ENCODE peak calls at places on chromosomes 2 and 18, in six cellular contexts. One of them, this sample, is unnamed.

GRCh38 chr2:239835056-239835455 is 190.1 kb downstream of the NDUFA10 start:
- DNase-seq in CD4-positive, CD25-positive, alpha-beta regulatory T cell: no peak
- DNase-seq in heart left ventricle: no peak
- DNase-seq in adrenal gland: no peak
- DNase-seq in Karpas-422: no peak
- DNase-seq in uterus: no peak
- DNase-seq in this sample: no peak

GRCh38 chr2:207734264-207734635 is 22.8 kb downstream of the CCNYL1 start:
- DNase-seq in Karpas-422: no peak
- DNase-seq in adrenal gland: no peak
- DNase-seq in uterus: no peak
- DNase-seq in CD4-positive, CD25-positive, alpha-beta regulatory T cell: no peak
- DNase-seq in heart left ventricle: no peak
- DNase-seq in this sample: no peak

GRCh38 chr2:74588664-74589063 is 34.1 kb downstream of the DOK1 start:
- DNase-seq in heart left ventricle: no peak
- DNase-seq in CD4-positive, CD25-positive, alpha-beta regulatory T cell: no peak
- DNase-seq in Karpas-422: no peak
- DNase-seq in uterus: no peak
- DNase-seq in adrenal gland: no peak
- DNase-seq in this sample: no peak

GRCh38 chr2:54308782-54309181 is 52.8 kb upstream of the TSPYL6 start:
- DNase-seq in Karpas-422: no peak
- DNase-seq in CD4-positive, CD25-positive, alpha-beta regulatory T cell: no peak
- DNase-seq in adrenal gland: no peak
- DNase-seq in heart left ventricle: no peak
- DNase-seq in uterus: no peak
- DNase-seq in this sample: no peak

GRCh38 chr2:134449157-134449556 is 195.3 kb downstream of the MGAT5 start:
- DNase-seq in CD4-positive, CD25-positive, alpha-beta regulatory T cell: no peak
- DNase-seq in uterus: no peak
- DNase-seq in adrenal gland: no peak
- DNase-seq in Karpas-422: no peak
- DNase-seq in heart left ventricle: no peak
- DNase-seq in this sample: no peak

GRCh38 chr2:171327043-171327496 is 106.7 kb downstream of the METTL8 start:
- DNase-seq in Karpas-422: no peak
- DNase-seq in heart left ventricle: no peak
- DNase-seq in uterus: no peak
- DNase-seq in adrenal gland: no peak
- DNase-seq in CD4-positive, CD25-positive, alpha-beta regulatory T cell: no peak
- DNase-seq in this sample: no peak

GRCh38 chr2:69138793-69139510 is 126.0 kb downstream of the ANTXR1 start:
- DNase-seq in uterus: peak
- DNase-seq in Karpas-422: no peak
- DNase-seq in heart left ventricle: peak
- DNase-seq in adrenal gland: peak
- DNase-seq in CD4-positive, CD25-positive, alpha-beta regulatory T cell: no peak
- DNase-seq in this sample: peak

GRCh38 chr2:5673861-5674240 is 18.3 kb upstream of the SOX11 start:
- DNase-seq in heart left ventricle: no peak
- DNase-seq in Karpas-422: no peak
- DNase-seq in adrenal gland: no peak
- DNase-seq in uterus: no peak
- DNase-seq in CD4-positive, CD25-positive, alpha-beta regulatory T cell: no peak
- DNase-seq in this sample: no peak

GRCh38 chr2:60309326-60309725 is 244.1 kb downstream of the BCL11A start:
- DNase-seq in Karpas-422: no peak
- DNase-seq in uterus: no peak
- DNase-seq in CD4-positive, CD25-positive, alpha-beta regulatory T cell: no peak
- DNase-seq in heart left ventricle: no peak
- DNase-seq in adrenal gland: no peak
- DNase-seq in this sample: no peak

GRCh38 chr18:73881396-73881795 is 266.2 kb downstream of the FBXO15 start:
- DNase-seq in Karpas-422: no peak
- DNase-seq in heart left ventricle: no peak
- DNase-seq in adrenal gland: no peak
- DNase-seq in uterus: no peak
- DNase-seq in CD4-positive, CD25-positive, alpha-beta regulatory T cell: no peak
- DNase-seq in this sample: no peak

DNA sequence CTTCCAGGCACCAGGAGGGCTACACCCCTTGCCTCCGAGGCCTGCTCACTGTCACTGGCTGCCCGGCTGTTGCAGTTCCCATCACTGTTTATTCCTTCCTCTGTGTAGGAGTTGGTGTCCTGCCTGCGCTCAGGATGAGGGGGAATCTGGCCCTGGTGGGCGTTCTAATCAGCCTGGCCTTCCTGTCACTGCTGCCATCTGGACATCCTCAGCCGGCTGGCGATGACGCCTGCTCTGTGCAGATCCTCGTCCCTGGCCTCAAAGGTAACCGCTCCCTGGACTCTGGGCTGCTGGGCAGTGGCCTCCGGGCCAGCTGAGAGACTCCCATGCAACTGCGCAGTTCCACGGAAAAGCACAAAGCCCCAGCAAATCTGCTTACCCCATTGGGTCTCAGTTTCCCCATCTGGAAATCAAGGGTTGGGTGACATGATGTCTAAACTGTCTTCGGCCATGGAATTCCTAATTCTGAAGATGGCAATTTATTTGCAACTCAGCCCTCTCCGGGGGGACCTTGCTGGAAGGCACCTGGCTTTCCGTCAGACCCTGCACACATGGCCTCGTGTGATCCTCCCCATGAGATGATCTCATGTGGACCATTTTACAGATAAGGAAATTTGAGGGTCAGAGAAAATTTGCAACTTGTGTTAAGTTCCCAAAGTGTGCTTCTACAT is 9.4 kb downstream of the COLEC11 start:
- DNase-seq in Karpas-422: no peak
- DNase-seq in CD4-positive, CD25-positive, alpha-beta regulatory T cell: no peak
- DNase-seq in heart left ventricle: no peak
- DNase-seq in uterus: no peak
- DNase-seq in adrenal gland: no peak
- DNase-seq in this sample: no peak
- H3K27ac ChIP-seq in Karpas-422: no peak
- H3K27ac ChIP-seq in CD4-positive, CD25-positive, alpha-beta regulatory T cell: no peak
- H3K27ac ChIP-seq in heart left ventricle: no peak
- H3K27ac ChIP-seq in uterus: no peak
- H3K27ac ChIP-seq in adrenal gland: no peak
- H3K27ac ChIP-seq in this sample: peak

GRCh38 chr2:105606081-105606480 is 138.6 kb upstream of the NCK2 start:
- DNase-seq in heart left ventricle: no peak
- DNase-seq in uterus: no peak
- DNase-seq in adrenal gland: no peak
- DNase-seq in CD4-positive, CD25-positive, alpha-beta regulatory T cell: no peak
- DNase-seq in Karpas-422: no peak
- DNase-seq in this sample: no peak
- H3K27ac ChIP-seq in heart left ventricle: no peak
- H3K27ac ChIP-seq in uterus: no peak
- H3K27ac ChIP-seq in adrenal gland: no peak
- H3K27ac ChIP-seq in CD4-positive, CD25-positive, alpha-beta regulatory T cell: no peak
- H3K27ac ChIP-seq in Karpas-422: no peak
- H3K27ac ChIP-seq in this sample: no peak

GRCh38 chr2:149744845-149745244 is 157.3 kb upstream of the MMADHC start:
- DNase-seq in Karpas-422: no peak
- DNase-seq in adrenal gland: peak
- DNase-seq in uterus: no peak
- DNase-seq in heart left ventricle: no peak
- DNase-seq in CD4-positive, CD25-positive, alpha-beta regulatory T cell: no peak
- DNase-seq in this sample: no peak
- H3K27ac ChIP-seq in Karpas-422: no peak
- H3K27ac ChIP-seq in adrenal gland: no peak
- H3K27ac ChIP-seq in uterus: no peak
- H3K27ac ChIP-seq in heart left ventricle: no peak
- H3K27ac ChIP-seq in CD4-positive, CD25-positive, alpha-beta regulatory T cell: no peak
- H3K27ac ChIP-seq in this sample: no peak

DNA sequence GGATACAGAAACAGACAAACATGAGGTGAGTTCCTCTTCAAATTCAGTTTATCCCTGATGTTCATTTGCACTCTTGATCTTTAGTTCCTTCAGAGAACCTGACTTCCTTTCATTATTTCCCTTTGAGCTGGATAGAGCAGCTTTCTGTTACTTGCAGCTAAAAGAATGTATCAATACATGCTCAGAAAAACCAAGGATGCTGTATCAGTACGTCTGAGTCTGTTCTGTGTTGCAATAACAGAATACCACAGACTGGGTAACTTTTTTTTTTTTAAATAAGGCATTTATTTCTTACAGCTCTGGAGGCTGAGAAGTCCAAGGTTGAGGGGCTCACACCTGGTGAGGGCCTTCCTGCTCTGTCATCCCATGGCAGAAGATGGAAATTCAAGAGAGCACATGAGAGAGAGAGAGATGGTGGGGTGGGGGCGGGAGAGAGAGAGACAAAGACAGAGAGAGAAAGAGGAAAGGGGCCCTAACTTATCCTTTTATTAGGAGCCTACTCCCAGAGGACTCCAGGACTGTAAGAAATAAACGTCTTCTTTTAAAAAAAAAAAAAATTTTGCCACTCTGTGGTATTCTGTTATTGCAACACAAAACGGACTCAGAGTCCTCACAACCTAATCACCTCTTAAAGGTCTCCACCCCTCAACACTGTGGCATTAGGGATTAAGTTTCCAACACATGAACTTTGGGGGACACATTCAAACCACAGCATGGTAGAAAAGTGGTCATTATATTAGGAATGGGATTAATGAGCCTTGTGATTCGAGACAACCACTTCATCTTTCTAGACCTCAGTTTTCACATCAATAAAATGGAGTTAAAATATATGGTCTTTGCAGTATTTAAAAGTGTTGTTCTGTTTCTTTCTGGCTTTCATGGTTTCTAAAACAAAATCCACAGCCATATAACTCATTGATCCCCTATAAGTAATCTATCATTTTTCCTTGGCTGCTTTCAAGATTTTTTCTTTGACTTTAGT is 18.4 kb upstream of the SELENOI start:
- DNase-seq in adrenal gland: no peak
- DNase-seq in Karpas-422: no peak
- DNase-seq in CD4-positive, CD25-positive, alpha-beta regulatory T cell: no peak
- DNase-seq in uterus: no peak
- DNase-seq in heart left ventricle: no peak
- DNase-seq in this sample: no peak
- H3K27ac ChIP-seq in adrenal gland: no peak
- H3K27ac ChIP-seq in Karpas-422: no peak
- H3K27ac ChIP-seq in CD4-positive, CD25-positive, alpha-beta regulatory T cell: no peak
- H3K27ac ChIP-seq in uterus: no peak
- H3K27ac ChIP-seq in heart left ventricle: no peak
- H3K27ac ChIP-seq in this sample: no peak

This sample was measured in right cardiac atrium.